ENCODE peak calls at places on chromosome 3, in seven cellular contexts. W, D, C, I, Q, V and Y are unnamed samples.

GRCh38 chr3:196064006-196064405 is 17.9 kb downstream of the TFRC start:
- DNase-seq in W (no peak), C (no peak), V (no peak), I (no peak), Q (peak; percentile 22), D (no peak), Y (peak; percentile 18)

GRCh38 chr3:170910542-170910941 is 2.1 kb upstream of the EIF5A2 start:
- DNase-seq in I (no peak), D (no peak), C (no peak), V (no peak), W (no peak), Q (no peak), Y (no peak)

GRCh38 chr3:71671176-71671845 is 53.9 kb downstream of the EIF4E3 start:
- DNase-seq in D (no peak), C (no peak), W (no peak), Q (no peak), I (no peak), V (no peak), Y (no peak)

GRCh38 chr3:70824078-70824477 is 511.6 kb upstream of the MDFIC2 start:
- DNase-seq in Q (peak; percentile 43), W (peak; percentile 84), I (no peak), D (no peak), C (no peak), V (no peak), Y (peak; percentile 56)

GRCh38 chr3:153289334-153289808 is 127.3 kb downstream of the RAP2B start:
- DNase-seq in I (no peak), Q (peak; percentile 63), C (no peak), W (no peak), D (no peak), V (no peak), Y (peak; percentile 39)

GRCh38 chr3:104279617-104280016 is 1087.1 kb upstream of the ALCAM start:
- DNase-seq in Q (peak; percentile 50), V (no peak), I (no peak), W (peak; percentile 3), D (no peak), C (no peak), Y (peak; percentile 40)

GRCh38 chr3:101070260-101071121 is 77.3 kb upstream of the ABI3BP start:
- DNase-seq in Q (no peak), D (peak; percentile 43), C (peak; percentile 7), W (no peak), V (peak; percentile 33), I (peak; percentile 70), Y (no peak)

GRCh38 chr3:149586871-149587270 is 71.0 kb downstream of the WWTR1 start:
- DNase-seq in Q (peak; percentile 79), C (no peak), W (no peak), V (no peak), D (no peak), I (no peak), Y (no peak)

GRCh38 chr3:123724306-123724705 is 139.5 kb upstream of the HACD2 start:
- DNase-seq in W (no peak), C (no peak), I (no peak), D (no peak), V (no peak), Q (peak; percentile 52), Y (peak; percentile 49)

GRCh38 chr3:7512048-7512447 is 651.1 kb downstream of the GRM7 start:
- DNase-seq in W (no peak), D (no peak), V (no peak), I (no peak), Q (no peak), C (no peak), Y (no peak)

GRCh38 chr3:119315600-119316312 is 21.6 kb downstream of the ARHGAP31 start:
- DNase-seq in I (no peak), W (no peak), C (no peak), D (no peak), V (no peak), Q (no peak), Y (peak; percentile 71)

GRCh38 chr3:37955918-37956317 is 34.7 kb upstream of the VILL start:
- DNase-seq in Q (no peak), I (no peak), C (no peak), D (no peak), W (no peak), V (no peak), Y (no peak)

DNA sequence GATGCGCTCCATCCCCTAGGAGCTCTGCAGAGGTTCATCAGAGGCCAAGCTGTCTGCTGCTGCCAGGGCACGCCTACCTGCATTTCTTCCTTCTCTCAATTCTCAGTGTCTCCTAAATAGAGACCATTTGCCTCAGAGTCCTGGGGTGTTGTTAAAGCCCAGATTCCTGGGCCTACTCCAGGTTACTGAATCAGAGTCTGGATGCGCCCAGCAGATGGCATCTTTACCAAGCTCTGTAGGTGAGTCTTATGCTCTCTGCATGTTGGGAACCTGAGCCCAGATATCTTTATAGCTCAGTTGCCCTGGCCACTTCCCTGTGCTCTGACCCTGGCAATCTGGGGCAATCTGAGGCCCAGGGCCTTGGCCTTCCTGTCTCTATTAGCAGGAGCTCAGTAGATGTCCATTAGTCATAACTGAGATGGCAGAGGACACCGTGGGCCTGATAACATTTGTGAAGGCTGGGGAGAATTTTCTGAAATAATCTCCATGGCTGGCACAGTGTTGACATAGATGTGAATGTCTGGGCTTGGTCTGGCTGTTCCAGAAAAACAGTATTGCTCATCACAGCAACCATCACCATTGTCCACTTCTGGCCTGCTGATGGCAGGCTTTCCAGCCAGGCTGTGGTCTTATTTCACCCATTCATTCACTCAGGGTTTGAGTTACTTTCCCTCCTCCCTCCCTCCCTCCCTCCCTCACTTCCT is 13.2 kb upstream of the RBP1 start:
- DNase-seq in I (no peak), W (no peak), D (no peak), C (no peak), V (no peak), Q (no peak), Y (no peak)
- TF ChIP-seq CTCF in I (no peak), W (peak; percentile 5), D (no peak), C (no peak), V (no peak), Q (no peak), Y (no peak)

GRCh38 chr3:156659260-156659659 is 15.1 kb upstream of the TIPARP start:
- DNase-seq in Q (no peak), I (no peak), D (no peak), C (no peak), W (no peak), V (no peak), Y (peak; percentile 15)

GRCh38 chr3:156657862-156658731 is 16.3 kb upstream of the TIPARP start:
- DNase-seq in W (no peak), V (no peak), C (no peak), I (no peak), D (no peak), Q (no peak), Y (no peak)

GRCh38 chr3:156655819-156656566 is 18.4 kb upstream of the TIPARP start:
- DNase-seq in C (no peak), D (no peak), Q (no peak), W (no peak), V (no peak), I (no peak), Y (no peak)

GRCh38 chr3:156658732-156659090 is 15.7 kb upstream of the TIPARP start:
- DNase-seq in Q (no peak), V (no peak), C (no peak), W (no peak), I (no peak), D (no peak), Y (no peak)

GRCh38 chr3:156657440-156657839 is 16.9 kb upstream of the TIPARP start:
- DNase-seq in I (no peak), C (no peak), W (no peak), V (no peak), D (no peak), Q (no peak), Y (no peak)
- H3K4me3 ChIP-seq in I (no peak overlapping the region), C (no peak overlapping the region), W (no peak overlapping the region), V (no peak overlapping the region), D (no peak overlapping the region), Q (no peak overlapping the region), Y (no peak overlapping the region)

DNA sequence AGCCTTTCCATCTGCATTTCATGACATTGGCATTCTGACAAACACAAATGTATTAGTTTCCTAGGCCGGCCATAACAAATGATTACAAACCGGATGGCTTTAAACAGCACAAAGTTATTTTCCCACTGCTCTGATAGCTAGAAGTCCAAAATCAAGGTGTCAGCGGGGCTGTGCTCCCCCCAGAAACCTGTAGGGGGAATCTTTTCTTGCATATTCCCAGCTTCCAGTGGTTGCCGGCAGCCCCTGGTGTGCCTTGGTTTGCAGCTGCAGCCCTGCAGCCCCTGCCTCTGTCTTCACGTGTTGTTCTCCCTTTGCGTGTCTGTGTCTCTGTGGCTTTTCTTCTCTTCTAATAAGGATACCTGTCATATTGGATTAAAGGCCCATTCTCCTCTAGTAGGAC is 79.0 kb upstream of the CDV3 start:
- DNase-seq in C (no peak), Q (peak; percentile 20), W (no peak), V (no peak), D (no peak), I (no peak), Y (peak; percentile 9)
- TF ChIP-seq CTCF in C (peak; percentile 12), Q (peak; percentile 47), W (peak; percentile 42), V (no peak), D (no peak), I (no peak), Y (peak; percentile 42)

GRCh38 chr3:4069796-4070195 is 233.4 kb upstream of the SETMAR start:
- DNase-seq in D (no peak), Q (no peak), V (no peak), I (no peak), C (no peak), W (no peak), Y (no peak)
- H3K4me3 ChIP-seq in D (no peak overlapping the region), Q (no peak overlapping the region), V (no peak overlapping the region), I (no peak overlapping the region), C (no peak overlapping the region), W (no peak overlapping the region), Y (no peak overlapping the region)

GRCh38 chr3:111978493-111978832 is 363 bp upstream of the ABHD10 start:
- DNase-seq in W (no peak), V (no peak), C (no peak), I (no peak), Q (no peak), D (no peak), Y (no peak)
- TF ChIP-seq CTCF in W (no peak), V (no peak), C (no peak), I (no peak), Q (no peak), D (no peak), Y (no peak)

GRCh38 chr3:50609743-50610085 is 1.9 kb downstream of the CISH start:
- DNase-seq in Q (no peak), W (no peak), C (no peak), D (no peak), V (no peak), I (no peak), Y (no peak)
- H3K4me3 ChIP-seq in Q (no peak overlapping the region), W (no peak overlapping the region), C (no peak overlapping the region), D (no peak overlapping the region), V (peak overlapping the region; percentile 69), I (no peak overlapping the region), Y (no peak overlapping the region)